ENCODE peak calls at places on chromosomes 5 and 9, in eight cellular contexts. U is bronchial epithelial cell; C is C1 segment of cervical spinal cord; N is myocyte; Q is stimulated activated naive CD8-positive, alpha-beta T cell treated with anti-CD3 and anti-CD28 coated beads, Interleukin-15, amount 100 ng/mL, for 72 hours; S is CD4-positive, alpha-beta memory T cell; D is stimulated activated CD8-positive, alpha-beta memory T cell treated with anti-CD3 and anti-CD28 coated beads, Interleukin-15, amount 100 ng/mL, for 1 hour; X is effector memory CD4-positive, alpha-beta T cell. W is an unnamed sample.

GRCh38 chr9:128082173-128082572 is 14.1 kb downstream of the SLC25A25 start:
- DNase-seq in C (no peak), U (peak; percentile 91), X (no peak), N (no peak), Q (no peak), S (no peak), D (no peak), W (no peak)

GRCh38 chr5:7745882-7746735 is 104.8 kb downstream of the CFAP90 start:
- DNase-seq in Q (no peak), C (peak; percentile 43), U (peak; percentile 63), D (peak; percentile 7), X (no peak), S (peak; percentile 7), N (peak; percentile 75), W (no peak)

GRCh38 chr5:10594591-10595210 is 30.8 kb downstream of the ANKRD33B start:
- DNase-seq in N (no peak), U (peak; percentile 20), C (no peak), X (no peak), D (no peak), Q (no peak), S (no peak), W (peak; percentile 60)

GRCh38 chr5:124402144-124402581 is 344.3 kb downstream of the ZNF608 start:
- DNase-seq in C (no peak), U (peak; percentile 90), N (peak; percentile 73), X (no peak), D (no peak), Q (no peak), S (no peak), W (no peak)

GRCh38 chr5:122008061-122008460 is 46.3 kb downstream of the SRFBP1 start:
- DNase-seq in Q (no peak), X (no peak), S (no peak), C (no peak), N (no peak), U (no peak), D (no peak), W (peak; percentile 77)

GRCh38 chr9:128143409-128144238 is 5.6 kb upstream of the LCN2 start:
- DNase-seq in X (no peak), N (no peak), Q (no peak), D (no peak), S (no peak), U (no peak), C (no peak), W (no peak)

GRCh38 chr9:69140123-69140741 is 33.8 kb upstream of the TJP2 start:
- DNase-seq in C (no peak), X (no peak), Q (no peak), D (no peak), S (no peak), N (no peak), U (no peak), W (peak; percentile 34)

GRCh38 chr5:77630246-77631165 is 8.0 kb downstream of the OTP start:
- DNase-seq in S (no peak), U (no peak), D (no peak), X (no peak), C (no peak), N (peak; percentile 67), Q (peak; percentile 73), W (no peak)

GRCh38 chr9:137166242-137167112 is 3.4 kb downstream of the LRRC26 start:
- DNase-seq in X (no peak), Q (no peak), U (no peak), S (no peak), N (no peak), D (no peak), C (no peak), W (no peak)

GRCh38 chr5:179953934-179954833 is 46.5 kb upstream of the TBC1D9B start:
- DNase-seq in C (no peak), S (no peak), Q (no peak), N (no peak), X (no peak), D (no peak), U (no peak), W (no peak)

GRCh38 chr5:99119326-99119725 is 190.5 kb upstream of the CHD1 start:
- DNase-seq in D (no peak), U (no peak), Q (no peak), X (no peak), C (no peak), N (no peak), S (no peak), W (no peak)

GRCh38 chr5:150641006-150641570 is 628 bp downstream of the SYNPO start:
- DNase-seq in S (no peak), U (peak; percentile 59), C (no peak), D (no peak), N (no peak), Q (no peak), X (no peak), W (no peak)

GRCh38 chr5:124649548-124650501 is 96.6 kb downstream of the ZNF608 start:
- DNase-seq in N (peak; percentile 94), X (peak; percentile 33), S (peak; percentile 73), D (peak; percentile 46), C (peak; percentile 33), Q (peak; percentile 64), U (peak; percentile 78), W (no peak)

W was measured in osteocyte.